ENCODE peak calls at places on chromosomes 7 and 10, in five cellular contexts. U is activated T-helper 9 cell treated with anti-CD3 and anti-CD28 coated beads, Interleukin-2, amount 50 U/mL, for 16 hours; O is NCI-H2029; K is coronary artery; F is M059J. V is an unnamed sample.

GRCh38 chr10:68105820-68106219 is 3.5 kb upstream of the MYPN start:
- DNase-seq in U (no peak), O (no peak), K (no peak), F (peak; percentile 94), V (peak; percentile 88)

GRCh38 chr7:90726623-90727022 is 130.5 kb downstream of the CDK14 start:
- DNase-seq in U (no peak), O (no peak), K (no peak), F (peak; percentile 34), V (peak; percentile 52)

GRCh38 chr10:110671788-110672579 is 27.8 kb downstream of the RBM20 start:
- DNase-seq in U (peak; percentile 57), O (peak; percentile 8), K (peak; percentile 82), F (peak; percentile 77), V (peak; percentile 89)

GRCh38 chr7:156152380-156152779 is 340.1 kb upstream of the SHH start:
- DNase-seq in U (no peak), O (no peak), K (no peak), F (no peak), V (no peak)

GRCh38 chr10:46992794-46993552 is 81.7 kb downstream of the PTPN20 start:
- DNase-seq in U (no peak), O (no peak), K (no peak), F (peak; percentile 42), V (peak; percentile 85)

GRCh38 chr7:20647908-20648776 is 32.7 kb downstream of the ABCB5 start:
- DNase-seq in U (no peak), O (no peak), K (no peak), F (peak; percentile 46), V (peak; percentile 39)

GRCh38 chr7:9226500-9226899 is 793.1 kb downstream of the NXPH1 start:
- DNase-seq in U (no peak), O (no peak), K (no peak), F (no peak), V (no peak)

GRCh38 chr7:75938921-75939320 is 24.0 kb downstream of the POR start:
- DNase-seq in U (no peak), O (no peak), K (no peak), F (no peak), V (no peak)

GRCh38 chr7:15600298-15600697 is 38.5 kb upstream of the AGMO start:
- DNase-seq in U (no peak), O (no peak), K (no peak), F (no peak), V (no peak)

GRCh38 chr7:69591805-69592204 is 6.5 kb upstream of the AUTS2 start:
- DNase-seq in U (no peak), O (no peak), K (no peak), F (no peak), V (no peak)

GRCh38 chr7:11742496-11742895 is 89.5 kb downstream of the THSD7A start:
- DNase-seq in U (no peak), O (no peak), K (no peak), F (peak; percentile 66), V (no peak)

GRCh38 chr10:47379445-47379785 is 4.7 kb downstream of the ZNF488 start:
- DNase-seq in U (no peak), O (no peak), K (peak; percentile 63), F (no peak), V (no peak)

GRCh38 chr10:73494877-73495225 is 973 bp downstream of the PPP3CB start:
- DNase-seq in U (no peak), O (no peak), K (no peak), F (no peak), V (peak; percentile 53)

GRCh38 chr10:77974396-77975074 is 48.0 kb upstream of the DLG5 start:
- DNase-seq in U (no peak), O (no peak), K (no peak), F (peak; percentile 31), V (peak; percentile 54)

GRCh38 chr7:150396426-150397375 is 17.6 kb downstream of the ZNF775 start:
- DNase-seq in U (no peak), O (no peak), K (no peak), F (no peak), V (no peak)

GRCh38 chr10:129675027-129675769 is 208.2 kb downstream of the MGMT start:
- DNase-seq in U (no peak), O (no peak), K (no peak), F (no peak), V (no peak)

GRCh38 chr10:101308051-101308450 is 45.9 kb upstream of the BTRC start:
- DNase-seq in U (no peak), O (no peak), K (no peak), F (no peak), V (no peak)

GRCh38 chr10:100510533-100511308 is 8.9 kb downstream of the SEC31B start:
- DNase-seq in U (peak; percentile 30), O (no peak), K (no peak), F (no peak), V (no peak)

GRCh38 chr7:17618652-17618974 is 320.2 kb downstream of the AHR start:
- DNase-seq in U (no peak), O (no peak), K (no peak), F (no peak), V (no peak)

GRCh38 chr7:139777948-139778841 is at the start of gene HIPK2:
- DNase-seq in U (peak; percentile 67), O (peak; percentile 65), K (peak; percentile 85), F (peak; percentile 74), V (peak; percentile 87)

GRCh38 chr7:16851829-16852228 is 30.0 kb downstream of the AGR3 start:
- DNase-seq in U (no peak), O (no peak), K (no peak), F (no peak), V (no peak)

GRCh38 chr7:116554436-116554835 is 29.6 kb downstream of the CAV1 start:
- DNase-seq in U (no peak), O (no peak), K (no peak), F (no peak), V (no peak)